ENCODE peak calls at places on chromosomes 11 and 22, in nine cellular contexts. One of them, this sample, is unnamed.

GRCh38 chr11:90556612-90557011 is 333.8 kb upstream of the CHORDC1 start:
- DNase-seq in epithelial cell of esophagus: peak; percentile 79
- DNase-seq in GM10248: no peak
- DNase-seq in NB4: no peak
- DNase-seq in tibial artery: no peak
- DNase-seq in fibroblast of lung: no peak
- DNase-seq in bronchial epithelial cell: peak; percentile 88
- DNase-seq in GM13976: no peak
- DNase-seq in IMR-90: no peak
- DNase-seq in this sample: no peak

GRCh38 chr11:9943346-9944110 is 279.7 kb downstream of the SWAP70 start:
- DNase-seq in epithelial cell of esophagus: peak; percentile 82
- DNase-seq in fibroblast of lung: peak; percentile 98
- DNase-seq in GM10248: no peak
- DNase-seq in bronchial epithelial cell: peak; percentile 73
- DNase-seq in IMR-90: peak; percentile 97
- DNase-seq in GM13976: no peak
- DNase-seq in NB4: no peak
- DNase-seq in tibial artery: no peak
- DNase-seq in this sample: no peak

GRCh38 chr11:71580057-71581003 is 2.3 kb downstream of the KRTAP5-11 start:
- DNase-seq in GM10248: peak; percentile 49
- DNase-seq in NB4: peak; percentile 53
- DNase-seq in epithelial cell of esophagus: peak; percentile 63
- DNase-seq in GM13976: peak; percentile 65
- DNase-seq in IMR-90: peak; percentile 72
- DNase-seq in fibroblast of lung: peak; percentile 75
- DNase-seq in tibial artery: peak; percentile 37
- DNase-seq in bronchial epithelial cell: peak; percentile 47
- DNase-seq in this sample: peak; percentile 69

GRCh38 chr11:102763440-102763839 is 17.0 kb downstream of the MMP10 start:
- DNase-seq in fibroblast of lung: no peak
- DNase-seq in bronchial epithelial cell: peak; percentile 94
- DNase-seq in tibial artery: no peak
- DNase-seq in GM10248: no peak
- DNase-seq in NB4: no peak
- DNase-seq in IMR-90: peak; percentile 28
- DNase-seq in GM13976: no peak
- DNase-seq in epithelial cell of esophagus: peak; percentile 89
- DNase-seq in this sample: no peak

GRCh38 chr22:43346521-43346929 is 3.4 kb upstream of the SCUBE1 start:
- DNase-seq in NB4: peak; percentile 61
- DNase-seq in epithelial cell of esophagus: peak; percentile 49
- DNase-seq in GM13976: peak; percentile 86
- DNase-seq in bronchial epithelial cell: peak; percentile 25
- DNase-seq in fibroblast of lung: peak; percentile 19
- DNase-seq in GM10248: peak; percentile 82
- DNase-seq in tibial artery: peak; percentile 36
- DNase-seq in IMR-90: no peak
- DNase-seq in this sample: peak; percentile 83

GRCh38 chr22:17774928-17775675 is 833 bp upstream of the BID start:
- DNase-seq in IMR-90: no peak
- DNase-seq in epithelial cell of esophagus: no peak
- DNase-seq in GM13976: no peak
- DNase-seq in GM10248: no peak
- DNase-seq in NB4: no peak
- DNase-seq in fibroblast of lung: no peak
- DNase-seq in bronchial epithelial cell: no peak
- DNase-seq in tibial artery: no peak
- DNase-seq in this sample: no peak

GRCh38 chr11:117985953-117986887 is at the start of gene IL10RA:
- DNase-seq in GM10248: peak; percentile 96
- DNase-seq in epithelial cell of esophagus: peak; percentile 63
- DNase-seq in NB4: peak; percentile 91
- DNase-seq in bronchial epithelial cell: peak; percentile 37
- DNase-seq in IMR-90: peak; percentile 20
- DNase-seq in fibroblast of lung: peak; percentile 51
- DNase-seq in GM13976: peak; percentile 97
- DNase-seq in tibial artery: peak; percentile 74
- DNase-seq in this sample: peak; percentile 79

GRCh38 chr22:37726240-37726887 is 29.5 kb downstream of the TRIOBP start:
- DNase-seq in NB4: peak; percentile 54
- DNase-seq in epithelial cell of esophagus: peak; percentile 34
- DNase-seq in GM10248: peak; percentile 50
- DNase-seq in bronchial epithelial cell: no peak
- DNase-seq in tibial artery: no peak
- DNase-seq in GM13976: peak; percentile 69
- DNase-seq in fibroblast of lung: peak; percentile 56
- DNase-seq in IMR-90: peak; percentile 55
- DNase-seq in this sample: no peak

GRCh38 chr11:1175461-1176223 is 17.9 kb downstream of the MUC5AC start:
- DNase-seq in GM13976: no peak
- DNase-seq in epithelial cell of esophagus: no peak
- DNase-seq in bronchial epithelial cell: no peak
- DNase-seq in IMR-90: no peak
- DNase-seq in GM10248: no peak
- DNase-seq in tibial artery: no peak
- DNase-seq in NB4: no peak
- DNase-seq in fibroblast of lung: no peak
- DNase-seq in this sample: no peak

DNA sequence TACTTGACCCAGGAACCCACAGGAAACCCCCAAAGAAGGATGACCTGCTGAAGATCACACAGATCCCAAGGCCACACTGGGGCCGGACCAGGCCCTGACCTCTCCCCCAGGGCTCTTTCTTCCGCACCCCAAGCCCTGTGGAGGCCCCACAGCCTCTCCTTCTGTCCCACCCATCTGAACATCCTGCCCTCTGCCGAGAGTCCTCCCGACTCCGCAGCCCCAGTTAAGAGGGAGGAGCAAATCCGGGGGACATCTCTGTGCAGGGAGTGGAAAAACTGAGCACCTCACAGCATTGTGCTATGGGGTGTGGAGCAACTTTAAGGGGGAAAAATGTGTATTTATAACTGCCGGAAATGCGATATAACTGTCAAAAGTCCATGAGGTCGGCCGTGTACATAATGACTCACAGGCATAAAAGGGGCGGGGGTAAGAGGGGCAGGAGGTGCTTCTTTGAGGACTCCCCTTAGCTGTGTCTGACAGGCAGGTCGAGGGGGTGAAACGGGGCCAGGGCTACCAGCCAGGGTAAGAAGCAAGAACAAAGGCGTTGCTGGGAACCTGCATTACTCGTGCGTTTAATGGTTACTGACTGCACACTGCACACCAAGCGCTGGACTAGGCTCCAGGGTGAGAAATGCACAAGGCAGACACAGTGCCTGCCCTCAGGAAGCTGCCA is 57.2 kb downstream of the WNT11 start:
- DNase-seq in bronchial epithelial cell: no peak
- DNase-seq in NB4: no peak
- DNase-seq in epithelial cell of esophagus: no peak
- DNase-seq in fibroblast of lung: no peak
- DNase-seq in IMR-90: no peak
- DNase-seq in GM10248: no peak
- DNase-seq in tibial artery: no peak
- DNase-seq in GM13976: no peak
- DNase-seq in this sample: peak; percentile 34
- TF ChIP-seq CTCF in bronchial epithelial cell: no peak
- TF ChIP-seq CTCF in NB4: no peak
- TF ChIP-seq CTCF in epithelial cell of esophagus: no peak
- TF ChIP-seq CTCF in fibroblast of lung: no peak
- TF ChIP-seq CTCF in IMR-90: no peak
- TF ChIP-seq CTCF in GM10248: no peak
- TF ChIP-seq CTCF in tibial artery: no peak
- TF ChIP-seq CTCF in GM13976: no peak
- TF ChIP-seq CTCF in this sample: no peak

DNA sequence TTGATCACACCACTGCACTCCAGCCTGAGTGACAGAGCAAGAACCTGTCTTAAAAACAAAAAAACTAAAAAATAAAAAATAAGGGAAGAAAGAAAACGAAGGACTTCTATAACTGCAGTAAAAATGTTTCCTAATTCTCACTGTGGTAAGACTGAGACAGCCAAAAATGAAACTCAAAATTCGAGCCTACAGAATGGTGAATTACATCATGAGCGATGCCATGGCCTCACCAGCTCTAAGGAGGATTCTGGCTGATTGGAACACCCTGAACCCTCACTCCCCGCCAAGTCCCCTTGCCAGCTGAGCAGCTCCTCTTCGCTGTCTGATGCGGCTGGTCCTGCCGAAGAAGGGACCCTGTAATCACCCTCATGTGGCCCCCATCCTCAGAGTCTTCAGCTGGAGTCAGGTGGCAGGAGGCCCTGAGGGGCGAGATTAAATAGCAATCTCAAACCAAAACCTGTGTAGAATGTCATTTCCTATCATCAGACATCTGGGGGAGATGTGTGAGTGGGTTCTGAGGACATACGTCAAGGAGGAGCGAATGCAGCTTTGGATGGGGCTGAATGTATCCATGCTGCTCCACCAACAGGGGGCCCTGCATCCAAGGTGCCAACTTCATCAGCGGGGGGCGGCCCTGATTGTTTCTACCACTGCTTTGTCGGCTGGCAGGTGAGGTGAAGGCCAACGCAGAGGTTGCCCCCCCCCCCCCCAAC is 29.2 kb downstream of the PDGFB start:
- DNase-seq in NB4: no peak
- DNase-seq in GM13976: peak; percentile 70
- DNase-seq in IMR-90: no peak
- DNase-seq in bronchial epithelial cell: no peak
- DNase-seq in fibroblast of lung: no peak
- DNase-seq in epithelial cell of esophagus: no peak
- DNase-seq in GM10248: peak; percentile 68
- DNase-seq in tibial artery: no peak
- DNase-seq in this sample: no peak
- TF ChIP-seq CTCF in NB4: peak; percentile 44
- TF ChIP-seq CTCF in GM13976: peak; percentile 20
- TF ChIP-seq CTCF in IMR-90: peak; percentile 23
- TF ChIP-seq CTCF in bronchial epithelial cell: peak; percentile 16
- TF ChIP-seq CTCF in fibroblast of lung: peak; percentile 19
- TF ChIP-seq CTCF in epithelial cell of esophagus: peak; percentile 24
- TF ChIP-seq CTCF in GM10248: peak; percentile 44
- TF ChIP-seq CTCF in tibial artery: no peak
- TF ChIP-seq CTCF in this sample: peak; percentile 42

GRCh38 chr11:57567210-57567511 is 311 bp downstream of the UBE2L6 start:
- DNase-seq in epithelial cell of esophagus: no peak
- DNase-seq in tibial artery: no peak
- DNase-seq in NB4: no peak
- DNase-seq in GM13976: peak; percentile 48
- DNase-seq in bronchial epithelial cell: no peak
- DNase-seq in IMR-90: peak; percentile 13
- DNase-seq in GM10248: peak; percentile 32
- DNase-seq in fibroblast of lung: no peak
- DNase-seq in this sample: no peak

GRCh38 chr11:57566035-57566504 is 1.4 kb downstream of the UBE2L6 start:
- DNase-seq in bronchial epithelial cell: peak; percentile 15
- DNase-seq in GM10248: peak; percentile 67
- DNase-seq in GM13976: peak; percentile 70
- DNase-seq in tibial artery: peak; percentile 44
- DNase-seq in epithelial cell of esophagus: peak; percentile 29
- DNase-seq in NB4: peak; percentile 46
- DNase-seq in IMR-90: peak; percentile 63
- DNase-seq in fibroblast of lung: peak; percentile 65
- DNase-seq in this sample: peak; percentile 23

GRCh38 chr11:57567512-57568329 is at the start of gene UBE2L6:
- DNase-seq in epithelial cell of esophagus: peak; percentile 26
- DNase-seq in IMR-90: no peak
- DNase-seq in fibroblast of lung: peak; percentile 32
- DNase-seq in bronchial epithelial cell: no peak
- DNase-seq in GM13976: peak; percentile 88
- DNase-seq in tibial artery: peak; percentile 33
- DNase-seq in NB4: peak; percentile 87
- DNase-seq in GM10248: peak; percentile 79
- DNase-seq in this sample: peak; percentile 63

GRCh38 chr11:57566564-57567209 is 785 bp downstream of the UBE2L6 start:
- DNase-seq in NB4: no peak
- DNase-seq in GM10248: no peak
- DNase-seq in tibial artery: no peak
- DNase-seq in GM13976: no peak
- DNase-seq in bronchial epithelial cell: no peak
- DNase-seq in fibroblast of lung: peak; percentile 3
- DNase-seq in epithelial cell of esophagus: no peak
- DNase-seq in IMR-90: no peak
- DNase-seq in this sample: no peak

GRCh38 chr11:57568330-57568766 is 876 bp upstream of the UBE2L6 start:
- DNase-seq in bronchial epithelial cell: peak; percentile 55
- DNase-seq in IMR-90: peak; percentile 67
- DNase-seq in epithelial cell of esophagus: peak; percentile 78
- DNase-seq in fibroblast of lung: peak; percentile 79
- DNase-seq in NB4: no peak
- DNase-seq in tibial artery: peak; percentile 76
- DNase-seq in GM10248: peak; percentile 86
- DNase-seq in GM13976: no peak
- DNase-seq in this sample: peak; percentile 85
- TF ChIP-seq CTCF in bronchial epithelial cell: peak; percentile 94
- TF ChIP-seq CTCF in IMR-90: peak; percentile 90
- TF ChIP-seq CTCF in epithelial cell of esophagus: peak; percentile 92
- TF ChIP-seq CTCF in fibroblast of lung: peak; percentile 79
- TF ChIP-seq CTCF in NB4: peak; percentile 94
- TF ChIP-seq CTCF in tibial artery: no peak
- TF ChIP-seq CTCF in GM10248: no peak
- TF ChIP-seq CTCF in GM13976: peak; percentile 95
- TF ChIP-seq CTCF in this sample: no peak

DNA sequence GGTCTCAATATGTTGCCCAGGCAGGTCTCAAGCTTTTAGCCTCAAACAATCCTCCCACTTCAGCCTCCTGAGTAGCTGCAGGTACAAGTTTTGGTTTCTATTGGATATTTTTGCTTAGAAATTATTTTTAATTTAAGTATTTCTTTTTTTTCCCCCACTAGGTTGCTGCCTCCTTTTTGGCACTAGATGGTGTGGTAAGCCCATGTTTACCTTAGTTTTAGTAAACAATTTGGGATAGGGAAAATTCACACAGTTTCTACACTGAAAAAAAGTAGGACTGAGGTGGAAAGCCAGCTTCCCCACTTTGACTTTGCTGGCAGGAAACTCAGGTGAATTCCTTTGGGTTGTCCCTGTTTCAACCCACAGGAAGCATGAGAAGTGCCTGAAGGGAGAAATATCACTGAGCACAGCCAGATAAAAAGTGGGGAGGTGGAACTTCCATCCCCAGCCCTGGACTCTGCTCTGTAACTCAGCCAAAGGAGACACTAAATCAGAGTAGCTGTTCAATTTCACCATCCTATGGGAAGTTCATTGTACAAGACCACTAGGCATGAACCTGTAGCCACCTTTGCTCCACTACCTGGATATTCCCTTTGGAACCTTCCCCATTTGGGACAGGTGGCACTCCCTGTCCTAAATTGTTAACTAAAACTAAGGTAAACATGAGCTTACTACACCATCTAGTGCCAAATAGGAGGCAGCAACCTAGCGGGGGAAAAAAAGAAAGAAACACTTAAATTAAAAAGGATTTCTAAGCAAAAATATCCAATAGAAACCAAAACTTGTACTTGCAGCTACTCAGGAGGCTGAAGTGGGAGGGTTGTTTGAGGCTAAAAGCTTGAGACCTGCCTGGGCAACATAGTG is 154.4 kb upstream of the FAT3 start:
- DNase-seq in fibroblast of lung: peak; percentile 31
- DNase-seq in tibial artery: no peak
- DNase-seq in NB4: no peak
- DNase-seq in bronchial epithelial cell: no peak
- DNase-seq in IMR-90: no peak
- DNase-seq in GM13976: no peak
- DNase-seq in GM10248: no peak
- DNase-seq in epithelial cell of esophagus: peak; percentile 4
- DNase-seq in this sample: no peak
- TF ChIP-seq CTCF in fibroblast of lung: peak; percentile 2
- TF ChIP-seq CTCF in tibial artery: no peak
- TF ChIP-seq CTCF in NB4: no peak
- TF ChIP-seq CTCF in bronchial epithelial cell: peak; percentile 9
- TF ChIP-seq CTCF in IMR-90: peak; percentile 21
- TF ChIP-seq CTCF in GM13976: no peak
- TF ChIP-seq CTCF in GM10248: no peak
- TF ChIP-seq CTCF in epithelial cell of esophagus: peak; percentile 19
- TF ChIP-seq CTCF in this sample: no peak